ENCODE peak calls at places on chromosomes 5 and 9, in five cellular contexts. One of them, this sample, is unnamed.

GRCh38 chr9:113574381-113575262 is 111.1 kb downstream of the RGS3 start:
- DNase-seq in IMR-90: no peak
- DNase-seq in neuronal stem cell: no peak
- DNase-seq in H1: no peak
- DNase-seq in H9: no peak
- DNase-seq in this sample: no peak

GRCh38 chr9:104301770-104302169 is 202.3 kb upstream of the OR13F1 start:
- DNase-seq in H1: no peak
- DNase-seq in IMR-90: no peak
- DNase-seq in neuronal stem cell: no peak
- DNase-seq in H9: no peak
- DNase-seq in this sample: no peak

GRCh38 chr5:118430076-118430475 is 558.3 kb downstream of the DTWD2 start:
- DNase-seq in IMR-90: no peak
- DNase-seq in H9: no peak
- DNase-seq in H1: no peak
- DNase-seq in neuronal stem cell: no peak
- DNase-seq in this sample: no peak

GRCh38 chr5:79936644-79937216 is 54.3 kb downstream of the MTX3 start:
- DNase-seq in H9: no peak
- DNase-seq in neuronal stem cell: no peak
- DNase-seq in IMR-90: no peak
- DNase-seq in H1: no peak
- DNase-seq in this sample: no peak

GRCh38 chr9:3200331-3200774 is 325.4 kb downstream of the RFX3 start:
- DNase-seq in neuronal stem cell: no peak
- DNase-seq in H1: no peak
- DNase-seq in IMR-90: peak
- DNase-seq in H9: no peak
- DNase-seq in this sample: peak

GRCh38 chr9:3794005-3794404 is 268.2 kb upstream of the RFX3 start:
- DNase-seq in H9: no peak
- DNase-seq in IMR-90: peak
- DNase-seq in H1: no peak
- DNase-seq in neuronal stem cell: peak
- DNase-seq in this sample: peak

GRCh38 chr9:5263568-5264218 is 32.5 kb downstream of the INSL4 start:
- DNase-seq in H1: no peak
- DNase-seq in neuronal stem cell: no peak
- DNase-seq in IMR-90: no peak
- DNase-seq in H9: no peak
- DNase-seq in this sample: no peak

GRCh38 chr5:40406426-40407211 is 273.1 kb upstream of the PTGER4 start:
- DNase-seq in H1: no peak
- DNase-seq in IMR-90: no peak
- DNase-seq in neuronal stem cell: no peak
- DNase-seq in H9: no peak
- DNase-seq in this sample: peak

GRCh38 chr9:130036099-130036498 is 6.9 kb downstream of the FNBP1 start:
- DNase-seq in neuronal stem cell: no peak
- DNase-seq in H1: no peak
- DNase-seq in IMR-90: peak
- DNase-seq in H9: no peak
- DNase-seq in this sample: peak

GRCh38 chr9:120892177-120892747 is 15.3 kb upstream of the PHF19 start:
- DNase-seq in H9: no peak
- DNase-seq in H1: no peak
- DNase-seq in neuronal stem cell: no peak
- DNase-seq in IMR-90: no peak
- DNase-seq in this sample: no peak

GRCh38 chr9:127837346-127837745 is 17.1 kb downstream of the ENG start:
- DNase-seq in H9: no peak
- DNase-seq in neuronal stem cell: no peak
- DNase-seq in IMR-90: no peak
- DNase-seq in H1: no peak
- DNase-seq in this sample: peak

GRCh38 chr9:133918123-133918813 is 73.9 kb downstream of the VAV2 start:
- DNase-seq in H9: no peak
- DNase-seq in neuronal stem cell: no peak
- DNase-seq in IMR-90: peak
- DNase-seq in H1: no peak
- DNase-seq in this sample: no peak

GRCh38 chr5:42970636-42971559 is 69.2 kb downstream of the ANXA2R start:
- DNase-seq in IMR-90: no peak
- DNase-seq in neuronal stem cell: no peak
- DNase-seq in H9: peak
- DNase-seq in H1: no peak
- DNase-seq in this sample: no peak

GRCh38 chr5:119410448-119411170 is 41.7 kb upstream of the HSD17B4 start:
- DNase-seq in H1: no peak
- DNase-seq in H9: no peak
- DNase-seq in IMR-90: no peak
- DNase-seq in neuronal stem cell: no peak
- DNase-seq in this sample: no peak

GRCh38 chr5:78361226-78361993 is 993 bp downstream of the SCAMP1 start:
- DNase-seq in H1: no peak
- DNase-seq in H9: no peak
- DNase-seq in neuronal stem cell: no peak
- DNase-seq in IMR-90: peak
- DNase-seq in this sample: peak

GRCh38 chr5:164073013-164073535 is 567.7 kb downstream of the MAT2B start:
- DNase-seq in H1: no peak
- DNase-seq in neuronal stem cell: no peak
- DNase-seq in IMR-90: peak
- DNase-seq in H9: no peak
- DNase-seq in this sample: no peak

GRCh38 chr5:138111937-138112336 is 27.3 kb downstream of the NME5 start:
- DNase-seq in H9: no peak
- DNase-seq in IMR-90: peak
- DNase-seq in H1: no peak
- DNase-seq in neuronal stem cell: no peak
- DNase-seq in this sample: peak

GRCh38 chr5:167561796-167562195 is 729.6 kb upstream of the WWC1 start:
- DNase-seq in neuronal stem cell: no peak
- DNase-seq in H9: peak
- DNase-seq in IMR-90: no peak
- DNase-seq in H1: no peak
- DNase-seq in this sample: no peak

GRCh38 chr9:127223810-127224177 is 40.8 kb upstream of the GARNL3 start:
- DNase-seq in H9: no peak
- DNase-seq in neuronal stem cell: no peak
- DNase-seq in H1: no peak
- DNase-seq in IMR-90: no peak
- DNase-seq in this sample: no peak

GRCh38 chr9:134662143-134662876 is 20.7 kb downstream of the COL5A1 start:
- DNase-seq in neuronal stem cell: no peak
- DNase-seq in H1: no peak
- DNase-seq in H9: no peak
- DNase-seq in IMR-90: peak
- DNase-seq in this sample: peak

GRCh38 chr9:79812507-79813261 is 240.9 kb downstream of the TLE4 start:
- DNase-seq in IMR-90: no peak
- DNase-seq in H9: no peak
- DNase-seq in neuronal stem cell: no peak
- DNase-seq in H1: no peak
- DNase-seq in this sample: no peak

GRCh38 chr9:137816531-137817235 is 60.9 kb upstream of the CACNA1B start:
- DNase-seq in neuronal stem cell: no peak
- DNase-seq in H9: no peak
- DNase-seq in H1: no peak
- DNase-seq in IMR-90: no peak
- DNase-seq in this sample: no peak

GRCh38 chr5:4007001-4007400 is 411.4 kb downstream of the IRX1 start:
- DNase-seq in H1: no peak
- DNase-seq in neuronal stem cell: no peak
- DNase-seq in H9: no peak
- DNase-seq in IMR-90: no peak
- DNase-seq in this sample: no peak

GRCh38 chr5:172887735-172888134 is 53.7 kb downstream of the ERGIC1 start:
- DNase-seq in H1: no peak
- DNase-seq in neuronal stem cell: no peak
- DNase-seq in H9: no peak
- DNase-seq in IMR-90: peak
- DNase-seq in this sample: peak

GRCh38 chr5:169667896-169668674 is 31.0 kb downstream of the DOCK2 start:
- DNase-seq in H1: no peak
- DNase-seq in neuronal stem cell: no peak
- DNase-seq in IMR-90: peak
- DNase-seq in H9: no peak
- DNase-seq in this sample: peak

GRCh38 chr9:97313746-97314145 is 6.3 kb downstream of the CCDC180 start:
- DNase-seq in IMR-90: no peak
- DNase-seq in H9: no peak
- DNase-seq in neuronal stem cell: no peak
- DNase-seq in H1: no peak
- DNase-seq in this sample: no peak

GRCh38 chr9:115939065-115939765 is 214.4 kb upstream of the PAPPA start:
- DNase-seq in H1: no peak
- DNase-seq in IMR-90: peak
- DNase-seq in H9: no peak
- DNase-seq in neuronal stem cell: no peak
- DNase-seq in this sample: peak

GRCh38 chr5:77409870-77410621 is 82.1 kb downstream of the WDR41 start:
- DNase-seq in neuronal stem cell: no peak
- DNase-seq in IMR-90: no peak
- DNase-seq in H9: no peak
- DNase-seq in H1: no peak
- DNase-seq in this sample: no peak

GRCh38 chr5:116550082-116550481 is 24.5 kb downstream of the SEMA6A start:
- DNase-seq in H1: no peak
- DNase-seq in H9: no peak
- DNase-seq in IMR-90: no peak
- DNase-seq in neuronal stem cell: no peak
- DNase-seq in this sample: no peak

GRCh38 chr5:172189693-172190296 is 1.8 kb upstream of the STK10 start:
- DNase-seq in H9: no peak
- DNase-seq in H1: no peak
- DNase-seq in IMR-90: no peak
- DNase-seq in neuronal stem cell: no peak
- DNase-seq in this sample: no peak

GRCh38 chr9:116899337-116900006 is 212.4 kb downstream of the TRIM32 start:
- DNase-seq in IMR-90: peak
- DNase-seq in H9: no peak
- DNase-seq in neuronal stem cell: no peak
- DNase-seq in H1: peak
- DNase-seq in this sample: peak

GRCh38 chr5:180810210-180811011 is 7.8 kb upstream of the MGAT1 start:
- DNase-seq in IMR-90: peak
- DNase-seq in H9: peak
- DNase-seq in neuronal stem cell: peak
- DNase-seq in H1: peak
- DNase-seq in this sample: peak

DNA sequence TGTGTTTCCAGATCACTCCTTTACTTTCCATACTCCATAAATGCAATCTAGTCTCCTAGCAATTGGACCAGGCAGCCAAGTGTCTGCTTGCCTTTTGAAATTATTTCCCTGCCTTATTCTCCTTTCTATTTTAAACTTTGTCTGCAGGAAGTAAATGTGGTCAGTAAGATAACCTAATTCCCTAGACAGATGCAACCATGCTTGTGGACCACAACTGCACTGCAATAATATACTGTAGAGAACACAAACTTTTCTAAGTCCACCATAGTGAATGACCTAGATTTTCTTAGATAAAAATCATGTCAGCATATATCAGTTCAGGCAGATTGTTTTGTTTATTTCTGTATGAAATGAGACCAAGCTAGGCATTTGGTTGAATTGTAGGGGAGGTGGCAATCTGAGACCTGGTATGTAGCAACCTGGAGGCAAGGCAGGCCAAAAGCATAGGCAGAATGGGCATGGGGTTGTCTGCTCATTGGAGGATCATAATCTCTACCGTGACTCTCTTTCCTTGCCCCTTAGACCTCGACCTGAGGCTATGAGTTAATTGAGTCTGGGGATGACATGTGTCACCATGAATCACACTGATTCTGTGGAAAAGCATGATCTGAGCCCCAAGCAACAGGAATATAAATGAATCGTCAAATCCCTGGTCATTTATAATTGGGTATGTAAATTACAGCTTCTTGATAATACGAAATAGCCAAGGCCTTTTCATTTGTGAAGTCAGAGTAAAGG is 20.7 kb downstream of the ACTL7B start:
- DNase-seq in neuronal stem cell: no peak
- DNase-seq in IMR-90: no peak
- DNase-seq in H9: no peak
- DNase-seq in H1: no peak
- DNase-seq in this sample: no peak
- H3K4me2 ChIP-seq in neuronal stem cell: no peak
- H3K4me2 ChIP-seq in IMR-90: no peak
- H3K4me2 ChIP-seq in H9: no peak
- H3K4me2 ChIP-seq in H1: no peak
- H3K4me2 ChIP-seq in this sample: no peak

DNA sequence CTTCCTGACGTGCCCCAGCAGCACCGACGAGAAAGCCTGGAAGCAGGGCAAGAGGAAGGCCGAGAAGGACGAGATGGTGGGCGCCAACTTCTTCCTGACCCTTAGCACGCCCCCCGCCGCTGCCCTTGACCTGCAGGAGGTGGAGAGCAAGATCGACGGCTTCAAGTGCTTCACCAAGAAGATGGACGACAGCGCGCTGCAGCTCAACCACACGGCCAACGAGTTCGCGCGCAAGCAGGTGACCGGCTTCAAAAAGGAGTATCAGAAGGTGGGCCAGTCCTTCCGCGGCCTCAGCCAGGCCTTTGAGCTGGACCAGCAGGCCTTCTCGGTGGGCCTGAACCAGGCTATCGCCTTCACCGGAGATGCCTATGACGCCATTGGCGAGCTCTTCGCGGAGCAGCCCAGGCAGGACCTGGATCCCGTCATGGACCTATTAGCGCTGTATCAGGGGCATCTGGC is 1.6 kb downstream of the SNX18 start:
- DNase-seq in H9: no peak
- DNase-seq in H1: no peak
- DNase-seq in neuronal stem cell: no peak
- DNase-seq in IMR-90: no peak
- DNase-seq in this sample: no peak
- H3K14ac ChIP-seq in H9: no peak
- H3K14ac ChIP-seq in H1: no peak
- H3K14ac ChIP-seq in neuronal stem cell: no peak
- H3K14ac ChIP-seq in IMR-90: peak
- H3K14ac ChIP-seq in this sample: no peak

DNA sequence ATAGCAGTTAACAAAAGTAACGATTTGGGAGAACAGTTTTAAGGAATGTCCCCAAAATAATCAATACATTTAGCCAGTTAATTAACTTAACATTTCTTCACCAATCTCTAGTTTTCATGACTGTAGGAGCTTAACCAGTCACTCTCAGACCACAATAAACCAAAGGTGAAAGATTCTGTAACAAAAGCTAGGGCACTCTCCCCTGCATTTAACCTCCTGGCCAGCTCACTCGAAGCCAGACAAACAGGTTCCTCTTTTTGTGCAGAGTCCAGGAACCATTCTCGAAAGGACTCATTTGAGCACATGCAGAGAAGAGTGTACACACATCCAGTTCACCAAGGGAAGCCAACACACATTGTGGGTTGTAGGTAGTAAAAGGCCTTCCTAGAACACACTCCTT is 6.5 kb downstream of the IL7R start:
- DNase-seq in H9: no peak
- DNase-seq in IMR-90: no peak
- DNase-seq in H1: no peak
- DNase-seq in neuronal stem cell: no peak
- DNase-seq in this sample: no peak
- H3K4me2 ChIP-seq in H9: no peak
- H3K4me2 ChIP-seq in IMR-90: no peak
- H3K4me2 ChIP-seq in H1: no peak
- H3K4me2 ChIP-seq in neuronal stem cell: no peak
- H3K4me2 ChIP-seq in this sample: no peak

GRCh38 chr5:68010740-68011139 is 204.8 kb upstream of the PIK3R1 start:
- DNase-seq in H9: no peak
- DNase-seq in neuronal stem cell: no peak
- DNase-seq in H1: no peak
- DNase-seq in IMR-90: no peak
- DNase-seq in this sample: no peak
- H3K14ac ChIP-seq in H9: no peak
- H3K14ac ChIP-seq in neuronal stem cell: no peak
- H3K14ac ChIP-seq in H1: no peak
- H3K14ac ChIP-seq in IMR-90: no peak
- H3K14ac ChIP-seq in this sample: no peak